ENCODE peak calls at places on chromosomes 12 and 14, in four cellular contexts. E is body of pancreas, Q is stomach, L is left ventricle myocardium inferior. W is an unnamed sample.

GRCh38 chr14:97946291-97946690 is 1149.1 kb downstream of the VRK1 start:
- DNase-seq in L (no peak), E (no peak), Q (no peak), W (no peak)

GRCh38 chr14:101843665-101844064 is 82.2 kb downstream of the PPP2R5C start:
- DNase-seq in Q (no peak), E (peak; percentile 25), L (no peak), W (no peak)

GRCh38 chr14:104227806-104228205 is 89.4 kb downstream of the KIF26A start:
- DNase-seq in Q (no peak), E (no peak), L (no peak), W (no peak)

GRCh38 chr12:19223018-19223417 is 93.5 kb downstream of the PLEKHA5 start:
- DNase-seq in E (no peak), Q (no peak), L (no peak), W (no peak)

GRCh38 chr12:92717202-92717601 is 14.4 kb downstream of the PLEKHG7 start:
- DNase-seq in Q (no peak), L (no peak), E (no peak), W (no peak)

GRCh38 chr14:32201816-32202467 is at the start of gene RNU6-7:
- DNase-seq in E (peak; percentile 22), Q (no peak), L (peak; percentile 20), W (peak; percentile 46)

GRCh38 chr14:78022059-78022458 is 148.1 kb upstream of the NRXN3 start:
- DNase-seq in E (peak; percentile 48), L (peak; percentile 22), Q (peak; percentile 67), W (peak; percentile 44)

GRCh38 chr12:30796891-30797371 is 42.2 kb upstream of the CAPRIN2 start:
- DNase-seq in E (no peak), L (no peak), Q (no peak), W (no peak)

GRCh38 chr12:9148926-9149325 is 33.2 kb upstream of the A2M start:
- DNase-seq in Q (no peak), L (no peak), E (no peak), W (no peak)

GRCh38 chr12:8493084-8493483 is 20.2 kb upstream of the CLEC4D start:
- DNase-seq in E (peak; percentile 61), L (no peak), Q (no peak), W (no peak)

GRCh38 chr12:132447731-132448452 is 42.1 kb upstream of the FBRSL1 start:
- DNase-seq in Q (no peak), E (no peak), L (no peak), W (no peak)
- H3K4me3 ChIP-seq in Q (no peak overlapping the region), E (no peak overlapping the region), L (no peak overlapping the region), W (no peak overlapping the region)

DNA sequence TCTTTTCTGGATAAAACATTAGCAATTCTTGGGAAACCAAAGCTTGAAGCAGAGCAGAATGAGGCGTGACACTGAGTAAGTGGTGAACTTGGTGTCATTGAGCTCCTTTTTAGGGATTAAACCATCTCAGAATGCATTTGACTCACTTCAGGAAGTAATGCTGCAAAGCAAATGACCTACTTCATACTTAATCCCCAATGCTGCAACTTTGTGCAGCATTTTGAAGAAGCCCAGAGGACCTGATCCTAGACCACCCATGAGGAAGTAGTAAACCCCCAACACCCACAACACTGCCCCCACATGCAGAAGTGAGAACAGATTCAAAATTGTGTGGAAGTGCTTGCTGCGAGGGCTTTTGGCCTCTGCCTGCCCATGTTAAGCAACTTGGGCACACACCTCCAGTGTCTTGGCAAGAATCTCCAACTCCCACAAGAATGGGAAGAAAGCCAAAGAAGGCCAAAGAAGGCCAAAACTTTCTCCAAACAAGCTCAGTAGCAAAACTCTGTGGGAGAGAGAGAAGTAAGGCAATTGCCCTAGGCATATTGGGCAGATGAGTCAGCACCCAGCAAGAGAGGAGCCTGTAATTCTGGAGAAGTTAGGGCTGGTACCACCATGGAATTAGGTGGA is 69.2 kb upstream of the ETV6 start:
- DNase-seq in E (peak; percentile 40), Q (peak; percentile 32), L (no peak), W (no peak)
- TF ChIP-seq CTCF in E (no peak), Q (no peak), L (no peak), W (no peak)

DNA sequence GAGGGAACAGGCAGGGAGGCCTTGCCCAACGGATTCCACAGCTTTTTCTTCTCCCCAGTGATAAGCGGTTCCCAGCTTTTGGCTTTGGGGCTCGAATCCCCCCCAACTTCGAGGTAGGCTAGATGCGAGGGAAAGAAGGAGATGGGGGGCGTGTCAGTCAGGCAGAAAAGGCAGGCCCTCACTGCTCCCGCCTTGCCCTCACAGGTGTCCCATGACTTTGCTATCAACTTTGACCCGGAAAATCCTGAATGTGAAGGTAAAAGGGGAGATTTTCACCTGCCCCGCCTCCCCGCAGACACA is 4.9 kb downstream of the CPNE6 start:
- DNase-seq in E (no peak), Q (no peak), L (no peak), W (no peak)
- H3K4me1 ChIP-seq in E (peaks cover 35% of the 10 kb centered on the region), Q (peaks cover 49% of the 10 kb centered on the region), L (peaks cover 9% of the 10 kb centered on the region), W (no peaks in the 10 kb centered on the region)

DNA sequence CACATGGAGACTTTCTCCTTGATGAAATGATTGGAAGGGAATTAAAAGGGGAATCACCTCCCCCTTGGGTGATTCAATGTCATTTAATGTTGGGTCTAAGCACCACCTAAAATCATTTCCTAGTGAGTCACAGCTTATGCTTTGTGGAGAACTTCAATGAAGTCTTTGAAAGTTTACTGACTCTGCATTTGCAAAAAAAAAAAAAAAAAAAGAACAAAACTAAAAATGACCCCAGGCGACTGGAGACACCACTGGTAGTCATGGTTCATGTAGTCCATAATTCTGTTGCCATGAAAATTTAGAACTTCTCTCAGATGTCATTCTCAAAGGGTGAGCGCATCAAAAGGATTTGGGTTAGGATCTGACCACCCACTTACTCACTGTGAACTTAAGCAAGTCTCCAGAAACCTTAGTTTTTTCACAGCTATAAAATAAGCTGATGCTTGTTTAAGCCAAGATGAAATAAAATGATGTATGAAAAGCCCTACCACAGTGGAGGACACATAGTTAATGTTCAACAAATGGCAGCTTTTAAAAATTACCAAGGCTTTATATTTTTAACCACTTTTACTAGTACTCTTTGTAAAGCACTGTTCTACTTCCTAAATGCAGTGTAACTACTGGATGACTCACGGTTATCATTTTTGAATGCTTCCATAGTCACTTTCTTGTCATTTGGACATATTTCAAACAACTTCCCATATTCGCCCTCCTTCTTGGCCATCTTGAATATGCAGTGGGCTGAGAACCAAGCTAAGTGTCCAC is 18.1 kb upstream of the KSR2 start:
- DNase-seq in L (no peak), E (no peak), Q (no peak), W (no peak)
- H3K4me3 ChIP-seq in L (no peak overlapping the region), E (no peak overlapping the region), Q (no peak overlapping the region), W (no peak overlapping the region)

GRCh38 chr12:102851246-102851645 is 65.8 kb downstream of the PAH start:
- DNase-seq in E (no peak), L (no peak), Q (no peak), W (no peak)

GRCh38 chr12:102847131-102847530 is 69.9 kb downstream of the PAH start:
- DNase-seq in E (no peak), L (no peak), Q (no peak), W (no peak)

GRCh38 chr12:102849722-102850447 is 67.2 kb downstream of the PAH start:
- DNase-seq in E (no peak), Q (no peak), L (no peak), W (no peak)

DNA sequence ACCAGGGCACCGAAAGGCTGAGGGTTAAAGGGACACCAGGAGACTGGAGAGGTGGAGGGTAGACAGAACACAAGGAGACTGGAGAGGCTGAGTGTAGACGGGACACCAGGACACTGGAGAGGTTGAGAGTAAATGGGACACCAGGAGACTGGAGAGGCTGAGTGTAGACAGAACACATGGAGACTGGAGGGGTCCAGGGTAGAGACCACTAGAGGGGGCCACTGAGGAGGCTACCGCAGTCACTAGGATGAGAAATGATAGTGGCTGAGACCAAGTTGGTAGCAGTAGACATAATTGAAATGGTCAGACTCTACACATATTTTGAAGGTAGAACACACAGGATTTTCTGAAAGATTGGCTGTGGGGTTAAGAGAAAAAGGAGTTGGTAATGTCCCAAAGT is 68.2 kb downstream of the PAH start:
- DNase-seq in L (no peak), E (no peak), Q (no peak), W (no peak)
- TF ChIP-seq CTCF in L (no peak), E (no peak), Q (no peak), W (no peak)

W was measured in adrenal gland.